ENCODE peak calls at places on chromosome 4, in four cellular contexts. R, P, D and V are unnamed samples.

GRCh38 chr4:55255171-55255570 is 90.9 kb upstream of the SRD5A3 start:
- DNase-seq in D (no peak), R (no peak), P (no peak), V (no peak)

GRCh38 chr4:54516556-54517215 is 141.1 kb upstream of the KIT start:
- DNase-seq in D (no peak), P (no peak), R (no peak), V (no peak)

GRCh38 chr4:13170131-13170530 is 314.0 kb downstream of the RAB28 start:
- DNase-seq in D (no peak), R (no peak), P (no peak), V (no peak)

GRCh38 chr4:3494501-3494900 is 31.4 kb downstream of the DOK7 start:
- DNase-seq in D (no peak), R (no peak), P (no peak), V (no peak)

GRCh38 chr4:142660728-142661127 is 185.4 kb downstream of the INPP4B start:
- DNase-seq in P (no peak), R (no peak), D (no peak), V (no peak)

GRCh38 chr4:11073621-11074051 is 355.1 kb downstream of the HS3ST1 start:
- DNase-seq in R (peak), D (peak), P (no peak), V (no peak)

GRCh38 chr4:180164799-180165198 is 2078.4 kb upstream of the TENM3 start:
- DNase-seq in R (no peak), P (no peak), D (no peak), V (no peak)

GRCh38 chr4:39078829-39079228 is 16.8 kb downstream of the KLHL5 start:
- DNase-seq in R (no peak), P (no peak), D (no peak), V (no peak)

GRCh38 chr4:164779811-164780216 is 25.9 kb downstream of the SMIM31 start:
- DNase-seq in D (no peak), R (no peak), P (peak), V (peak)

GRCh38 chr4:4794421-4794820 is 65.0 kb upstream of the MSX1 start:
- DNase-seq in P (no peak), R (no peak), D (no peak), V (no peak)

GRCh38 chr4:98055800-98056501 is 87.3 kb downstream of the STPG2 start:
- DNase-seq in D (no peak), P (no peak), R (no peak), V (no peak)

GRCh38 chr4:140103676-140104075 is 50.3 kb downstream of the MAML3 start:
- DNase-seq in R (no peak), D (no peak), P (no peak), V (no peak)

GRCh38 chr4:85966308-85966882 is 393.5 kb downstream of the MAPK10 start:
- DNase-seq in R (no peak), D (no peak), P (no peak), V (no peak)

GRCh38 chr4:65658117-65658516 is 12.2 kb downstream of the EPHA5 start:
- DNase-seq in R (no peak), D (no peak), P (no peak), V (no peak)

GRCh38 chr4:125390126-125390525 is 75.4 kb downstream of the FAT4 start:
- DNase-seq in R (no peak), P (no peak), D (no peak), V (no peak)

GRCh38 chr4:118352843-118353373 is at the start of gene PRSS12:
- DNase-seq in D (peak), R (no peak), P (peak), V (peak)

GRCh38 chr4:73341454-73341853 is 62.6 kb upstream of the ALB start:
- DNase-seq in D (no peak), R (no peak), P (peak), V (peak)

GRCh38 chr4:7956306-7957112 is 16.8 kb upstream of the AFAP1 start:
- DNase-seq in P (no peak), R (peak), D (no peak), V (no peak)

DNA sequence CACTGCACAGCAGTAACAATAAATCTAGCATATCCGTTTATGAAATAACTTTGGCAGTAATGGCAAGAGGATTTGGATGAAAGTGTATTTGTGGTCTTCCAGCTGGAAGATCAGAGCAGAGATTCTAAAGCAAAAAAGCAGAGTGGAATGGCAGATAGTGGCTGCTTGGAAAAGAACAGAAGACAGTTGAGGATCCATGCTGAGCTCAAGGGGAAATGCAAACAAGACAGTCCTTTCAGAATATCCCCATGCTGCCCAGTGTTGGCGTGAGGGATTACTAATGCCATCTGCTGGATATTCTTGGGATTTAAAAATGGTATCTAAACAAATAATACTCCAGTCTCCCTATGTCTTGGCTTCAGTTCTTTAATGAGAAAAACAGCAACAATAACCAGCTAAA is 629.1 kb upstream of the ATOH1 start:
- DNase-seq in R (no peak), P (no peak), D (no peak), V (peak)
- TF ChIP-seq CTCF in R (peak), P (no peak), D (no peak), V (no peak)

GRCh38 chr4:135368826-135369225 is 1167.2 kb upstream of the PABPC4L start:
- DNase-seq in D (no peak), R (no peak), P (no peak), V (no peak)

GRCh38 chr4:135372131-135372530 is 1170.5 kb upstream of the PABPC4L start:
- DNase-seq in D (no peak), R (no peak), P (no peak), V (no peak)

GRCh38 chr4:135371137-135371536 is 1169.5 kb upstream of the PABPC4L start:
- DNase-seq in R (no peak), P (no peak), D (no peak), V (no peak)
- TF ChIP-seq CTCF in R (no peak), P (no peak), D (no peak), V (peak)

GRCh38 chr4:1565598-1566295 is 118.4 kb downstream of the FAM53A start:
- DNase-seq in D (no peak), P (no peak), R (no peak), V (no peak)
- TF ChIP-seq CTCF in D (no peak), P (no peak), R (no peak), V (no peak)

DNA sequence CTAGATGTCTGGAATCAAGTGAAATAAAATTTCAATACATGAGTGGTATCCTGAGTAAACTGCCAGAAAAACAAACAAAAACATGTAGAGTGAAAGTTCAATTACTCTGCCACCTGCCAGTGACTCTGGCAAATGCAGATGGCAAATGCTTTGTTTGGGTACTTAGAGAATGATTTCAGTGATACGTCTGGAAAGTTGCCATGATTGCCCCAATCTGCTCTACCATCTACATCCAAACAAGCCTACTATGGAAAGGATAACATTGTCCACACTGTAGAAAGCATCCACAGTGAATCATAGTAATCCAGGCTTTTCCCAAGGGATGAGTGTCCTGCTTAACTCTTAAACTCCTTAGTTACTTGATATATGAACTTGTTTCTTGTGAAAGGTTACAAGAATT is 3.4 kb downstream of the SPATA4 start:
- DNase-seq in P (no peak), D (no peak), R (no peak), V (no peak)
- TF ChIP-seq CTCF in P (no peak), D (no peak), R (no peak), V (no peak)

GRCh38 chr4:187795737-187796136 is 199.8 kb upstream of the ZFP42 start:
- DNase-seq in P (no peak), D (no peak), R (no peak), V (no peak)

GRCh38 chr4:187799735-187800134 is 195.8 kb upstream of the ZFP42 start:
- DNase-seq in D (no peak), R (no peak), P (no peak), V (no peak)

GRCh38 chr4:187798385-187798784 is 197.2 kb upstream of the ZFP42 start:
- DNase-seq in R (no peak), P (no peak), D (no peak), V (no peak)
- TF ChIP-seq CTCF in R (no peak), P (no peak), D (no peak), V (no peak)

GRCh38 chr4:177441061-177441802 is 1.0 kb downstream of the AGA start:
- DNase-seq in P (no peak), R (no peak), D (no peak), V (peak)
- TF ChIP-seq CTCF in P (no peak), R (no peak), D (no peak), V (no peak)

GRCh38 chr4:20075479-20075878 is 176.2 kb upstream of the SLIT2 start:
- DNase-seq in R (no peak), D (no peak), P (no peak), V (no peak)
- TF ChIP-seq CTCF in R (no peak), D (no peak), P (no peak), V (no peak)